ENCODE peak calls at places on chromosomes 1 and 21, in ten cellular contexts. B is activated CD4-positive, alpha-beta T cell treated with anti-CD3 and anti-CD28 coated beads, Interleukin-2, amount 50 U/mL, for 1 hour; Q is GM23248; C is T-helper 17 cell; Y is Right ventricle myocardium superior; A is RCC 7860; L is fibroblast of mammary gland; W is activated naive CD4-positive, alpha-beta T cell treated with anti-CD3 and anti-CD28 coated beads for 36 hours; X is H9; H is psoas muscle. N is an unnamed sample.

GRCh38 chr1:53061859-53062714 is at the start of gene PODN:
- DNase-seq in B (no peak), Q (peak), Y (peak), C (no peak), A (no peak), X (no peak), H (peak), W (peak), L (no peak), N (no peak)

GRCh38 chr1:165595561-165595960 is 35.5 kb upstream of the MGST3 start:
- DNase-seq in H (no peak), C (no peak), Q (peak), Y (no peak), L (peak), W (no peak), B (no peak), X (no peak), A (no peak), N (no peak)

GRCh38 chr1:113072141-113072756 is 749 bp upstream of the LRIG2 start:
- DNase-seq in Y (no peak), L (no peak), H (no peak), Q (no peak), B (no peak), A (no peak), W (no peak), C (no peak), X (no peak), N (no peak)

GRCh38 chr1:24964811-24965570 is 34.9 kb upstream of the RUNX3 start:
- DNase-seq in A (no peak), Q (no peak), X (peak), C (peak), L (no peak), B (peak), H (peak), W (peak), Y (peak), N (peak)

GRCh38 chr1:93814059-93814794 is 64.8 kb downstream of the DNTTIP2 start:
- DNase-seq in X (peak), H (no peak), B (peak), W (peak), L (peak), C (peak), A (peak), Q (peak), Y (no peak), N (peak)

GRCh38 chr1:227762231-227762911 is 27.1 kb downstream of the SNAP47 start:
- DNase-seq in X (peak), Y (peak), W (peak), C (peak), L (peak), A (peak), H (peak), Q (peak), B (peak), N (peak)

GRCh38 chr1:165884690-165885304 is 57.4 kb downstream of the UCK2 start:
- DNase-seq in H (no peak), W (no peak), C (no peak), B (no peak), X (no peak), Q (no peak), A (no peak), L (no peak), Y (no peak), N (peak)

GRCh38 chr1:91684599-91685196 is 184.0 kb downstream of the CDC7 start:
- DNase-seq in W (peak), Q (peak), B (no peak), C (no peak), Y (no peak), A (no peak), X (no peak), H (no peak), L (peak), N (no peak)

GRCh38 chr1:31509124-31510072 is 66.9 kb upstream of the TINAGL1 start:
- DNase-seq in Q (no peak), W (peak), H (no peak), X (no peak), Y (no peak), B (no peak), L (no peak), C (no peak), A (peak), N (no peak)

GRCh38 chr1:114901739-114902255 is 47.1 kb downstream of the SYCP1 start:
- DNase-seq in W (no peak), A (no peak), Q (peak), C (no peak), Y (no peak), H (no peak), L (no peak), B (no peak), X (peak), N (no peak)

GRCh38 chr21:17803536-17803935 is 15.6 kb downstream of the C21orf91 start:
- DNase-seq in X (no peak), H (no peak), C (no peak), Q (no peak), Y (no peak), L (no peak), B (no peak), A (no peak), W (no peak), N (no peak)

GRCh38 chr1:17732475-17732874 is 22.7 kb upstream of the ACTL8 start:
- DNase-seq in L (peak), Y (no peak), B (no peak), C (no peak), H (no peak), Q (peak), W (no peak), A (peak), X (no peak), N (no peak)

GRCh38 chr1:230008721-230009120 is 58.3 kb upstream of the GALNT2 start:
- DNase-seq in L (no peak), A (no peak), X (no peak), Y (no peak), Q (no peak), H (no peak), C (no peak), B (no peak), W (no peak), N (no peak)

GRCh38 chr21:32940079-32941014 is 85.4 kb upstream of the OLIG2 start:
- DNase-seq in Q (peak), Y (no peak), B (peak), C (peak), W (peak), A (peak), L (peak), X (peak), H (no peak), N (peak)

GRCh38 chr1:224065455-224065854 is 48.5 kb upstream of the FBXO28 start:
- DNase-seq in Q (peak), L (no peak), Y (no peak), X (no peak), B (no peak), H (no peak), A (peak), C (no peak), W (peak), N (no peak)

GRCh38 chr1:41795205-41795762 is 123.4 kb downstream of the HIVEP3 start:
- DNase-seq in L (peak), W (no peak), X (no peak), B (no peak), H (no peak), Y (no peak), C (no peak), A (peak), Q (peak), N (no peak)

GRCh38 chr1:75152092-75152491 is 17.9 kb downstream of the LHX8 start:
- DNase-seq in C (no peak), Q (no peak), H (no peak), A (no peak), L (no peak), X (no peak), W (no peak), Y (no peak), B (no peak), N (no peak)

GRCh38 chr1:39110882-39111281 is 84.7 kb downstream of the NDUFS5 start:
- DNase-seq in H (no peak), A (no peak), B (no peak), X (no peak), L (peak), Q (peak), Y (no peak), W (no peak), C (no peak), N (no peak)

GRCh38 chr1:100671604-100672003 is 47.9 kb upstream of the VCAM1 start:
- DNase-seq in B (no peak), Q (peak), H (no peak), A (no peak), L (peak), Y (no peak), X (no peak), C (no peak), W (no peak), N (no peak)

GRCh38 chr1:75992312-75992711 is 60.1 kb upstream of the ASB17 start:
- DNase-seq in A (no peak), Y (no peak), H (no peak), C (no peak), W (no peak), Q (no peak), L (peak), B (no peak), X (no peak), N (no peak)

GRCh38 chr1:44714532-44714931 is 16.4 kb downstream of the RNU5D-1 start:
- DNase-seq in L (no peak), W (no peak), Y (no peak), C (no peak), H (no peak), X (no peak), A (no peak), Q (no peak), B (no peak), N (no peak)

GRCh38 chr1:157439318-157439954 is 112.9 kb downstream of the FCRL5 start:
- DNase-seq in B (no peak), L (no peak), Q (no peak), X (no peak), W (no peak), Y (no peak), H (no peak), A (no peak), C (no peak), N (no peak)

GRCh38 chr1:191959856-191960255 is 198.4 kb upstream of the RGS18 start:
- DNase-seq in L (no peak), Q (no peak), W (no peak), H (no peak), C (no peak), A (no peak), X (no peak), Y (no peak), B (no peak), N (no peak)

GRCh38 chr1:87673748-87674147 is 345.1 kb downstream of the LMO4 start:
- DNase-seq in Q (peak), A (no peak), L (peak), X (no peak), B (no peak), C (no peak), H (no peak), Y (no peak), W (no peak), N (no peak)

GRCh38 chr1:33338495-33339211 is 17.8 kb upstream of the A3GALT2 start:
- DNase-seq in A (no peak), C (no peak), Y (peak), W (no peak), Q (peak), X (no peak), H (peak), B (no peak), L (peak), N (no peak)

GRCh38 chr1:151553659-151554058 is 13.6 kb downstream of the TUFT1 start:
- DNase-seq in L (peak), A (peak), Y (no peak), Q (peak), X (no peak), B (no peak), W (no peak), C (no peak), H (no peak), N (no peak)

GRCh38 chr1:162036156-162036555 is 12.5 kb upstream of the OLFML2B start:
- DNase-seq in B (no peak), H (no peak), C (no peak), Y (no peak), Q (peak), L (peak), A (no peak), X (no peak), W (no peak), N (no peak)

GRCh38 chr1:24909388-24909898 is 20.6 kb downstream of the RUNX3 start:
- DNase-seq in X (peak), L (peak), H (no peak), C (no peak), A (peak), W (no peak), Q (peak), B (no peak), Y (peak), N (no peak)

GRCh38 chr1:190759807-190760206 is 282.1 kb upstream of the BRINP3 start:
- DNase-seq in Y (no peak), L (no peak), X (no peak), B (no peak), W (no peak), A (no peak), H (no peak), Q (no peak), C (no peak), N (peak)

GRCh38 chr21:31334648-31335121 is 9.4 kb downstream of the TIAM1 start:
- DNase-seq in Q (no peak), B (no peak), H (no peak), X (no peak), A (no peak), C (no peak), Y (no peak), L (no peak), W (no peak), N (no peak)

GRCh38 chr21:44301961-44302406 is 2.1 kb downstream of the PFKL start:
- DNase-seq in H (no peak), Y (no peak), Q (no peak), A (no peak), L (no peak), X (no peak), W (no peak), C (no peak), B (no peak), N (no peak)

GRCh38 chr1:26302733-26303405 is 3.6 kb downstream of the UBXN11 start:
- DNase-seq in W (no peak), H (peak), Q (peak), C (no peak), L (peak), B (no peak), X (no peak), Y (no peak), A (peak), N (no peak)

GRCh38 chr1:109467301-109467777 is 993 bp downstream of the SYPL2 start:
- DNase-seq in L (no peak), A (no peak), H (no peak), Y (peak), C (no peak), B (no peak), Q (no peak), W (no peak), X (peak), N (no peak)

GRCh38 chr21:44867999-44868700 is 5.3 kb downstream of the PTTG1IP start:
- DNase-seq in H (peak), Y (peak), W (peak), B (peak), L (no peak), C (peak), X (no peak), Q (no peak), A (no peak), N (no peak)

GRCh38 chr1:10228528-10228927 is 18.2 kb downstream of the KIF1B start:
- DNase-seq in H (no peak), B (no peak), C (no peak), W (no peak), Q (no peak), Y (no peak), X (no peak), L (no peak), A (no peak), N (no peak)

GRCh38 chr1:25568834-25569598 is 25.6 kb downstream of the LDLRAP1 start:
- DNase-seq in C (no peak), W (peak), B (no peak), Q (peak), H (peak), Y (no peak), X (no peak), A (peak), L (peak), N (no peak)

GRCh38 chr21:41877901-41878830 is 978 bp downstream of the PRDM15 start:
- DNase-seq in X (no peak), Y (no peak), L (peak), W (peak), Q (peak), B (peak), C (peak), A (no peak), H (peak), N (peak)